ENCODE peak calls at places on chromosomes 1 and 21, in five cellular contexts. G is GM19239; U is stimulated activated CD8-positive, alpha-beta memory T cell treated with anti-CD3 and anti-CD28 coated beads, Interleukin-15, amount 100 ng/mL, for 24 hours; B is stimulated activated CD4-positive, alpha-beta T cell treated with anti-CD3 and anti-CD28 coated beads, Interleukin-1b, Interleukin-23, amount 100 ng/mL, for 48 hours; V is Kasumi-1. P is an unnamed sample.

GRCh38 chr1:99751877-99752504 is 14.4 kb downstream of the FRRS1 start:
- DNase-seq in G (no peak), U (no peak), B (peak), V (no peak), P (no peak)

GRCh38 chr1:51237714-51238403 is 1.8 kb downstream of the RNF11 start:
- DNase-seq in G (no peak), U (no peak), B (no peak), V (no peak), P (no peak)

GRCh38 chr1:56156937-56157336 is 422.4 kb downstream of the PLPP3 start:
- DNase-seq in G (no peak), U (no peak), B (no peak), V (no peak), P (no peak)

GRCh38 chr1:112805155-112805853 is 90.2 kb upstream of the PPM1J start:
- DNase-seq in G (no peak), U (no peak), B (no peak), V (no peak), P (no peak)

GRCh38 chr1:148263128-148263905 is 111.2 kb upstream of the NBPF11 start:
- DNase-seq in G (peak), U (peak), B (peak), V (no peak), P (no peak)

GRCh38 chr1:219670426-219671149 is 57.7 kb upstream of the ZC3H11B start:
- DNase-seq in G (no peak), U (no peak), B (no peak), V (no peak), P (no peak)

GRCh38 chr1:32892368-32893197 is 6.3 kb downstream of the HPCA start:
- DNase-seq in G (peak), U (no peak), B (peak), V (no peak), P (no peak)

GRCh38 chr21:32569261-32570230 is 15.8 kb downstream of the TCP10L start:
- DNase-seq in G (peak), U (peak), B (peak), V (peak), P (peak)

GRCh38 chr21:26119906-26120305 is 50.7 kb downstream of the APP start:
- DNase-seq in G (no peak), U (no peak), B (no peak), V (no peak), P (no peak)

GRCh38 chr1:7388141-7388487 is 383.0 kb upstream of the VAMP3 start:
- DNase-seq in G (no peak), U (no peak), B (no peak), V (no peak), P (no peak)

GRCh38 chr1:95406279-95406678 is 172.3 kb downstream of the RWDD3 start:
- DNase-seq in G (no peak), U (no peak), B (no peak), V (no peak), P (no peak)

GRCh38 chr1:101312192-101312591 is 75.4 kb downstream of the S1PR1 start:
- DNase-seq in G (no peak), U (no peak), B (no peak), V (no peak), P (no peak)

GRCh38 chr1:236142358-236143103 is at the start of gene GPR137B:
- DNase-seq in G (peak), U (peak), B (peak), V (peak), P (no peak)

GRCh38 chr1:156282479-156283222 is at the start of gene SMG5:
- DNase-seq in G (peak), U (peak), B (peak), V (peak), P (peak)

GRCh38 chr1:27476222-27476621 is 13.7 kb downstream of the WASF2 start:
- DNase-seq in G (no peak), U (no peak), B (peak), V (no peak), P (no peak)

GRCh38 chr1:183227963-183228649 is 42.0 kb downstream of the LAMC2 start:
- DNase-seq in G (peak), U (no peak), B (peak), V (peak), P (no peak)